ENCODE peak calls at places on chromosomes 4 and X, in five cellular contexts. W is HCT116, X is hepatocyte, C is GM23248, U is OCI-LY7. P is an unnamed sample.

GRCh38 chr4:24970191-24970590 is 57.3 kb upstream of the CCDC149 start:
- DNase-seq in W (no peak), X (no peak), C (no peak), U (no peak), P (no peak)

GRCh38 chr4:78592104-78592783 is 40.7 kb downstream of the ANXA3 start:
- DNase-seq in W (no peak), X (no peak), C (peak), U (peak), P (peak)

GRCh38 chr4:74065115-74065642 is 26.7 kb upstream of the CXCL3 start:
- DNase-seq in W (no peak), X (no peak), C (no peak), U (no peak), P (no peak)

GRCh38 chr4:87657525-87657924 is 7.4 kb downstream of the DMP1 start:
- DNase-seq in W (peak), X (no peak), C (peak), U (no peak), P (no peak)

GRCh38 chr4:118398226-118399090 is 45.7 kb upstream of the PRSS12 start:
- DNase-seq in W (no peak), X (no peak), C (no peak), U (no peak), P (no peak)

GRCh38 chrX:24137192-24137591 is 12.3 kb upstream of the ZFX start:
- DNase-seq in W (no peak), X (no peak), C (no peak), U (no peak), P (no peak)

GRCh38 chr4:128565565-128566186 is 243.8 kb upstream of the JADE1 start:
- DNase-seq in W (peak), X (peak), C (peak), U (peak), P (peak)

GRCh38 chrX:136176399-136176825 is 29.1 kb downstream of the FHL1 start:
- DNase-seq in W (no peak), X (peak), C (peak), U (no peak), P (no peak)

GRCh38 chr4:173511787-173512361 is 18.2 kb downstream of the HAND2 start:
- DNase-seq in W (no peak), X (peak), C (no peak), U (no peak), P (no peak)

GRCh38 chr4:81521708-81522107 is 50.0 kb upstream of the RASGEF1B start:
- DNase-seq in W (no peak), X (no peak), C (no peak), U (no peak), P (no peak)

GRCh38 chr4:111334356-111334755 is 711.5 kb upstream of the PITX2 start:
- DNase-seq in W (no peak), X (no peak), C (peak), U (no peak), P (no peak)

GRCh38 chr4:81314196-81314896 is 99.3 kb upstream of the PRKG2 start:
- DNase-seq in W (no peak), X (peak), C (peak), U (peak), P (no peak)

GRCh38 chrX:72201836-72202536 is 20.4 kb downstream of the PIN4 start:
- DNase-seq in W (no peak), X (no peak), C (peak), U (no peak), P (no peak)

GRCh38 chrX:134625315-134625718 is 33.0 kb downstream of the PLAC1 start:
- DNase-seq in W (no peak), X (no peak), C (peak), U (no peak), P (no peak)

GRCh38 chr4:159103406-159104131 is 690 bp downstream of the RAPGEF2 start:
- DNase-seq in W (no peak), X (peak), C (peak), U (peak), P (peak)

GRCh38 chr4:72031868-72032619 is at the start of gene NPFFR2:
- DNase-seq in W (no peak), X (peak), C (no peak), U (no peak), P (peak)

GRCh38 chrX:30530591-30530990 is 47.0 kb downstream of the TASL start:
- DNase-seq in W (no peak), X (no peak), C (peak), U (no peak), P (no peak)

GRCh38 chrX:63506320-63506719 is 155.2 kb upstream of the SPIN4 start:
- DNase-seq in W (peak), X (peak), C (peak), U (peak), P (peak)

GRCh38 chr4:8599657-8600056 is 7.1 kb downstream of the CPZ start:
- DNase-seq in W (peak), X (no peak), C (peak), U (no peak), P (no peak)

GRCh38 chr4:88054909-88055308 is 47.5 kb downstream of the PKD2 start:
- DNase-seq in W (peak), X (peak), C (peak), U (peak), P (peak)

GRCh38 chr4:30839583-30840520 is 119.7 kb downstream of the PCDH7 start:
- DNase-seq in W (peak), X (peak), C (no peak), U (no peak), P (peak)

GRCh38 chrX:7133036-7133412 is 14.5 kb upstream of the STS start:
- DNase-seq in W (no peak), X (no peak), C (peak), U (no peak), P (no peak)

GRCh38 chr4:185965456-185966384 is 103.2 kb upstream of the TLR3 start:
- DNase-seq in W (no peak), X (no peak), C (no peak), U (no peak), P (no peak)

GRCh38 chrX:13151806-13152510 is 107.5 kb upstream of the FAM9C start:
- DNase-seq in W (no peak), X (peak), C (peak), U (no peak), P (no peak)

GRCh38 chrX:87299563-87300160 is 217.9 kb upstream of the KLHL4 start:
- DNase-seq in W (no peak), X (peak), C (peak), U (peak), P (peak)

GRCh38 chrX:47430925-47431324 is 52.1 kb downstream of the ZNF41 start:
- DNase-seq in W (no peak), X (no peak), C (no peak), U (no peak), P (no peak)

DNA sequence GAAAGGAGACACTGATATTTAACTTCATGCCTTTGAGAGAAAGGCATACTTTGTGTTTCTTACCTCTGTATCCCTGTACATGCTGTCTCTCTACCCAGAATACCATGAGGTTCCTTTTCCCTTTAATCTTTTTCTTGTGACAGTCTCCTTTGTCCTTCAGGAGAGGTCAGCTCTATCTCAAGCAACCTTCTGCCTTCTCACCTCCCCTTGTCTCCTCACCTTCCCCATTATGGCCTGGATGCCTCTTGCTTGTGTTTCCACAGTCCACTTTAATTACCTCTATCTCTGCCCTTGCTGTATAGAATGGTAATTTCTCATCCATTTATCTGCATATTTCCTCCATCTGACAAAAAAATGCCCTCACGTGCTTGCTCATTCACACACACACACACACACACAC is 28.4 kb downstream of the MSN start:
- DNase-seq in W (no peak), X (no peak), C (no peak), U (no peak), P (no peak)
- H3K4me3 ChIP-seq in W (no peak), X (no peak), C (no peak), U (peak), P (no peak)

GRCh38 chr4:40337081-40337480 is 1.9 kb downstream of the CHRNA9 start:
- DNase-seq in W (no peak), X (no peak), C (no peak), U (no peak), P (no peak)
- TF ChIP-seq EZH2phosphoT487 in W (no peak), X (no peak), C (no peak), U (no peak), P (no peak)

DNA sequence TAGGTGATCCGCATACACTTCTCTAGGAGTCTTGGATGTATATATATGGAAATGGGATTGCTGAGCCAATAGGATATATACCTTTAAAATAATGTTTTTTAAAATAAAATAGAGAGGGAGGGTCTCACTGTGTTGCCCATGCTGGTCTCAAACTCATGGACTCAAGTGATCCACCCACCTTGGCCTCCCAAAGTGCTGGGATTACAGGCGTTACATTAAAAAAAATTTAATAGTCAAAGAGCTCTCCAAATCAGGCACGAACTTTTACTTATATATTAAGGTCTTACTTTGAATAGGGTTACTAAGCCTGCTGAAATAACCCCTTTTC is 109.0 kb downstream of the GNL3L start:
- DNase-seq in W (no peak), X (no peak), C (peak), U (no peak), P (no peak)
- H3K4me3 ChIP-seq in W (peak), X (no peak), C (peak), U (peak), P (peak)

GRCh38 chr4:126375462-126376054 is 1060.8 kb downstream of the FAT4 start:
- DNase-seq in W (no peak), X (no peak), C (no peak), U (no peak), P (no peak)
- TF ChIP-seq EZH2phosphoT487 in W (no peak), X (no peak), C (no peak), U (no peak), P (no peak)

GRCh38 chrX:10617186-10617963 is 3.0 kb downstream of the MID1 start:
- DNase-seq in W (no peak), X (no peak), C (no peak), U (no peak), P (peak)
- H3K4me3 ChIP-seq in W (peak), X (no peak), C (peak), U (no peak), P (peak)

GRCh38 chr4:5708829-5709680 is 696 bp upstream of the EVC2 start:
- DNase-seq in W (no peak), X (peak), C (no peak), U (no peak), P (peak)
- TF ChIP-seq EZH2phosphoT487 in W (no peak), X (no peak), C (no peak), U (no peak), P (no peak)

DNA sequence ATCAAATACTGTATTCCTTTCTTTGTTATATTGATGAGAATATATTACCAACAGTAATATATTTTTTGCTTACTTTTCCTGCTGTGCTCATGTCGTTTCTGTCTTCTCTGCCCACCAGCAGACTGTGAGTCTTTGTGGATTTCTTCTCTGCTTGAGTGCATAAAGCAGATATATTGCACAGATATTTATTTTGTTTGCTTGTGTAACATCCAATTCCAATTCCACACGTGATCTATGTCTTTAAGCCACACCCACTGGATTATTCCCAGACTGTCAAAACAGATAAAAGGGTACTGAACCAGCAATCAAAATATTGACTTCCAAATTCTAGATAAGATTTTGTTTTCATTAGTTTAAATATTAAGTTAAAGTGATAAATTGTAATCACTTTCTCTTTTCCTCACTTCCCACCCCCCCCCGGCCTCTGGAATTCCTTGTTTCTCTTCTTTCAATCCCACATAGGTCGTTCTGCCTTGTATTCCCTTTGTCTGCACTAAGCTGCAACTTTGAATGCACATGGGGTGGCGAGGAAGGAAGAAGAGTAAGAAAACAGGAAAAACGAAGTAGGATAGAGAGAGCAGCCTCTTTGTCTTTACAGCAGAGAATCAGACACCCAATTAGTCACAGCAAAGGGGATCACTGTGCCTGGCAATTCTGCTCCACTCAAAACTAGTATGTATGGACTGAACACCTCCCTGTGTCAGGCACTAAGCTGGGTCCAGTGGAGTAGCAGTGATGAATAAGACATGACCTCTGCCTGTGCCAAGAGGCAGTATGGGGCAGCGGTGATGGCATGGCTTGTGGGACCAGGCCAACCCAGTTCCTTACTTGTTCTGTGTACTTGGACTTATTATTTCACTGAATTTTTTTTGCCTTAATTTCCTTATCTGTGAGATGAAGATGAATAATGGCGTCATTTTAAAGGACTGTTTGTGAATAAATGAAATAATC is at the start of gene ADH1B:
- DNase-seq in W (no peak), X (no peak), C (no peak), U (no peak), P (peak)
- H3K4me3 ChIP-seq in W (no peak), X (no peak), C (no peak), U (no peak), P (no peak)

DNA sequence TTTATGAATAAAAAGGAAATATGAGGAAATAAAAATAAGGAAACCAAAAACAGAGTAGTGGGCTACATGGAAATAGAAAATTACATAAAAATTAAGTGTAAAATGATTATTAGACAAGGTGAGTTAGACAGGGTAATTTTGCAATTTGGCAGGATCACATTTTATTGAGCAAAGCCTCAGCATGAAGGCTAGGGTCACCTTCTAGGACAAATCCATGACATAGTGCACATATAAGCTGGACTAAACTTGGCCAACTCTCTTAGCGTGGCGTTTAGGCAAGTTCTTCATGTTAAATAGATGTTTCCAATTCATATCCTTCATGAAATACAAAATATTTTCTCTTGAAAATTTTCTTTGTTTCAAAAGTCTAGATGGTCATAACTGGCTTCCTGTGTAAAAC is 25.7 kb upstream of the UGT2B7 start:
- DNase-seq in W (no peak), X (no peak), C (no peak), U (no peak), P (no peak)
- TF ChIP-seq EZH2phosphoT487 in W (no peak), X (no peak), C (no peak), U (no peak), P (no peak)

P was measured in GM23338.